ENCODE peak calls at places on chromosomes 16 and 17, in ten cellular contexts. T is esophagus squamous epithelium, V is AG10803, D is cardiac fibroblast, I is dorsolateral prefrontal cortex, J is heart left ventricle, A is bronchial epithelial cell, N is AG09309, F is PC-9, H is lower lobe of right lung. W is an unnamed sample.

GRCh38 chr17:27296427-27296979 is 2.6 kb downstream of the WSB1 start:
- DNase-seq in T (no peak), V (peak; percentile 85), D (peak; percentile 85), I (no peak), J (no peak), A (peak; percentile 68), N (peak; percentile 55), F (peak; percentile 86), H (no peak), W (no peak)

GRCh38 chr17:42679001-42679491 is 2.3 kb upstream of the PLEKHH3 start:
- DNase-seq in T (no peak), V (peak; percentile 35), D (peak; percentile 54), I (no peak), J (no peak), A (peak; percentile 73), N (no peak), F (no peak), H (peak; percentile 67), W (peak; percentile 71)

GRCh38 chr16:70682239-70683145 is 3.4 kb downstream of the MTSS2 start:
- DNase-seq in T (no peak), V (no peak), D (no peak), I (no peak), J (no peak), A (no peak), N (no peak), F (no peak), H (no peak), W (no peak)

GRCh38 chr17:32155896-32156295 is 13.6 kb downstream of the RHOT1 start:
- DNase-seq in T (no peak), V (peak; percentile 32), D (no peak), I (no peak), J (no peak), A (no peak), N (no peak), F (no peak), H (no peak), W (no peak)

GRCh38 chr16:88595921-88596320 is 25.7 kb downstream of the ZC3H18 start:
- DNase-seq in T (no peak), V (no peak), D (no peak), I (no peak), J (no peak), A (no peak), N (no peak), F (no peak), H (no peak), W (no peak)

GRCh38 chr16:13957197-13958078 is 37.5 kb downstream of the ERCC4 start:
- DNase-seq in T (no peak), V (peak; percentile 93), D (peak; percentile 90), I (peak; percentile 56), J (peak; percentile 39), A (peak; percentile 95), N (peak; percentile 73), F (peak; percentile 98), H (peak; percentile 78), W (peak; percentile 79)

GRCh38 chr17:50220811-50221210 is 19.4 kb upstream of the COL1A1 start:
- DNase-seq in T (no peak), V (no peak), D (no peak), I (no peak), J (no peak), A (no peak), N (no peak), F (peak; percentile 10), H (no peak), W (no peak)

GRCh38 chr16:70298988-70299938 is at the start of gene DDX19B:
- DNase-seq in T (peak; percentile 33), V (peak; percentile 62), D (peak; percentile 64), I (peak; percentile 89), J (peak; percentile 81), A (peak; percentile 66), N (no peak), F (peak; percentile 58), H (peak; percentile 93), W (peak; percentile 96)

GRCh38 chr16:4323845-4324478 is 8.1 kb downstream of the GLIS2 start:
- DNase-seq in T (no peak), V (peak; percentile 62), D (peak; percentile 54), I (no peak), J (peak; percentile 72), A (no peak), N (no peak), F (no peak), H (peak; percentile 71), W (no peak)

GRCh38 chr17:9467518-9467917 is 108.1 kb downstream of the STX8 start:
- DNase-seq in T (no peak), V (no peak), D (no peak), I (no peak), J (no peak), A (no peak), N (no peak), F (no peak), H (no peak), W (peak; percentile 8)

GRCh38 chr16:49698931-49699715 is 156.8 kb downstream of the ZNF423 start:
- DNase-seq in T (no peak), V (no peak), D (peak; percentile 76), I (no peak), J (peak; percentile 63), A (no peak), N (no peak), F (no peak), H (no peak), W (no peak)

DNA sequence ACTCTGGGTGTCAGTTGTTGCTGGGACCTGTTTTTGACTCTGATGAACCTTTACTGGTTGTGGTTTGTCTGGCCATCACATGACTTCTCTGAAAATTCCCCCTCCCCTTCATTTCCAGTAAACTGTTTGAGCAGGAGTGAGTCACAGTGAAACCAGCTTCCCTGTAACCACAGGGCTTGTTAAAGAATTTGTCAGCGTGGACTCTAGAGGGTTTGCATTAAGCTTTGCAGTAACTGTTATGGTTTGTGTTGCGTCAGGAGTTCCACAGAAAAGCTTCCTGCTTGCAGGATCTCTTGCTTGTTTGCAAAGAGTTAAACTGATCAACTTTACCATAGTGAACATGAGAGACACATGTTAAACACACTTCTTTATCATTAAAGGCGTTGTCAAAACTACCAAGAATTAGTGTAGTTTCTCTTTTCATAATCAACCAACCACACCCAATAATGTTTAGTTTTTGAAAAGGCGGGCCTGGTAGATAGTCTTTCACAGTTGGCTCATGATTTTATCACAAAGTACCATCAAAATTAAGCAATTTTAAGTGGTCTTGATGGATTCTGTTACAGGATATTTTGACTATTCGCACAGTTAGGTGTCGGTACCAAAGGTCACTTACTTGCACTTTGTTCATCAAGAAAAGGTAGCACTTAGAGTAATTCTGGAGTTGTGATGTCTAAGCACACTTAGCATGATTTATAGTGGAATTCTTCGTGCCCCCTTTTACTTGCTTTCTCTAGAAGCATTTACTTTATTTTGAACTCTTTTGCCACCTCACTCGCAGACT is 79.3 kb downstream of the VMP1 start:
- DNase-seq in T (peak; percentile 39), V (peak; percentile 100), D (peak; percentile 100), I (no peak), J (peak; percentile 52), A (peak; percentile 100), N (peak; percentile 100), F (peak; percentile 100), H (no peak), W (peak; percentile 84)
- TF ChIP-seq CTCF in T (peak; percentile 8), V (peak; percentile 32), D (peak; percentile 2), I (no peak), J (no peak), A (no peak), N (no peak), F (no peak), H (no peak), W (no peak)

GRCh38 chr16:75011634-75012307 is 12.9 kb downstream of the ZNRF1 start:
- DNase-seq in T (no peak), V (peak; percentile 86), D (peak; percentile 96), I (no peak), J (no peak), A (peak; percentile 97), N (peak; percentile 61), F (peak; percentile 86), H (no peak), W (peak; percentile 52)
- H3K4me3 ChIP-seq in T (peak overlapping the region; percentile 20), V (peak overlapping the region; percentile 25), D (no peak overlapping the region), I (no peak overlapping the region), J (no peak overlapping the region), A (no peak overlapping the region), N (no peak overlapping the region), F (no peak overlapping the region), H (no peak overlapping the region), W (no peak overlapping the region)

GRCh38 chr16:27495191-27495590 is 54.5 kb downstream of the GTF3C1 start:
- DNase-seq in T (no peak), V (peak; percentile 80), D (peak; percentile 37), I (no peak), J (no peak), A (no peak), N (no peak), F (no peak), H (no peak), W (no peak)

GRCh38 chr16:27489421-27489820 is 60.3 kb downstream of the GTF3C1 start:
- DNase-seq in T (no peak), V (no peak), D (no peak), I (no peak), J (no peak), A (no peak), N (no peak), F (no peak), H (no peak), W (no peak)

GRCh38 chr16:27491894-27492587 is 57.7 kb downstream of the GTF3C1 start:
- DNase-seq in T (no peak), V (no peak), D (peak; percentile 50), I (no peak), J (no peak), A (peak; percentile 15), N (no peak), F (no peak), H (no peak), W (no peak)

GRCh38 chr16:27489906-27490305 is 59.8 kb downstream of the GTF3C1 start:
- DNase-seq in T (no peak), V (no peak), D (no peak), I (no peak), J (no peak), A (no peak), N (no peak), F (no peak), H (no peak), W (no peak)

DNA sequence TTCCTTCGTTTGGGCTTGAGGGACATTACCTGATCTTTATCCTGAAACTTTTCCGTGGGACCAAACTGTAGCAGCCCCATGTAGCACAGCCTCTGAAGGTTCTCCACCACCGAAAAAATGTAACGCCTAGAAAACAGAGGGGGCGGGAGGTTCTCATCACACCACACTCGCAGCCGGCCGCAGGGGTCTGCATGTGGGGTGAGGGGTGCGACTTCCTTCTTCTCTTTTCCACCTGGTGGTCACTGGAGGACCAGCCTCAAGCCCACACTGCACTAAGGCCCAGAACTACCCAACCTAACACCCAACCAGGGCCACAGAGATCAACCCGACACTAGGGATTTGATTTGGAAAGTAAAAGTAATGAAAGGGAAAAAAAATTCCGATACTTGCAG is 57.1 kb downstream of the GTF3C1 start:
- DNase-seq in T (no peak), V (no peak), D (no peak), I (no peak), J (no peak), A (no peak), N (no peak), F (no peak), H (no peak), W (no peak)
- TF ChIP-seq CTCF in T (no peak), V (no peak), D (no peak), I (no peak), J (no peak), A (no peak), N (no peak), F (no peak), H (no peak), W (no peak)

GRCh38 chr17:48574523-48575065 is 3.6 kb downstream of the HOXB4 start:
- DNase-seq in T (no peak), V (no peak), D (no peak), I (no peak), J (no peak), A (no peak), N (no peak), F (no peak), H (no peak), W (no peak)
- H3K4me3 ChIP-seq in T (peak overlapping the region; percentile 70), V (peak overlapping the region; percentile 59), D (no peak overlapping the region), I (no peak overlapping the region), J (no peak overlapping the region), A (no peak overlapping the region), N (no peak overlapping the region), F (no peak overlapping the region), H (peak overlapping the region; percentile 62), W (no peak overlapping the region)